ENCODE peak calls at places on chromosomes 5 and 9, in seven cellular contexts. One of them, this sample, is unnamed. For H3K9me2, the result is how much of the 10 kb centered on the place peaks cover.

GRCh38 chr5:54469655-54470054 is 14.2 kb downstream of the HSPB3 start:
- DNase-seq in HCT116: no peak
- DNase-seq in MM.1S: peak
- DNase-seq in PC-3: no peak
- DNase-seq in hepatocyte: no peak
- DNase-seq in PC-9: no peak
- DNase-seq in GM23248: peak
- DNase-seq in this sample: no peak

GRCh38 chr9:127714916-127715442 is 484 bp downstream of the PTRH1 start:
- DNase-seq in HCT116: no peak
- DNase-seq in MM.1S: peak
- DNase-seq in PC-3: no peak
- DNase-seq in hepatocyte: peak
- DNase-seq in PC-9: no peak
- DNase-seq in GM23248: peak
- DNase-seq in this sample: peak

GRCh38 chr5:84433461-84433860 is 48.8 kb upstream of the EDIL3 start:
- DNase-seq in HCT116: no peak
- DNase-seq in MM.1S: no peak
- DNase-seq in PC-3: no peak
- DNase-seq in hepatocyte: no peak
- DNase-seq in PC-9: no peak
- DNase-seq in GM23248: peak
- DNase-seq in this sample: no peak

GRCh38 chr9:77177894-77178794 is 810 bp downstream of the VPS13A start:
- DNase-seq in HCT116: no peak
- DNase-seq in MM.1S: peak
- DNase-seq in PC-3: peak
- DNase-seq in hepatocyte: peak
- DNase-seq in PC-9: peak
- DNase-seq in GM23248: peak
- DNase-seq in this sample: peak

GRCh38 chr5:127311349-127311748 is 20.8 kb downstream of the MEGF10 start:
- DNase-seq in HCT116: no peak
- DNase-seq in MM.1S: no peak
- DNase-seq in PC-3: no peak
- DNase-seq in hepatocyte: no peak
- DNase-seq in PC-9: no peak
- DNase-seq in GM23248: no peak
- DNase-seq in this sample: no peak

GRCh38 chr5:180127682-180128670 is 56.4 kb upstream of the RNF130 start:
- DNase-seq in HCT116: no peak
- DNase-seq in MM.1S: no peak
- DNase-seq in PC-3: no peak
- DNase-seq in hepatocyte: peak
- DNase-seq in PC-9: peak
- DNase-seq in GM23248: no peak
- DNase-seq in this sample: no peak

GRCh38 chr5:83494102-83494620 is 22.6 kb downstream of the VCAN start:
- DNase-seq in HCT116: no peak
- DNase-seq in MM.1S: no peak
- DNase-seq in PC-3: peak
- DNase-seq in hepatocyte: no peak
- DNase-seq in PC-9: no peak
- DNase-seq in GM23248: no peak
- DNase-seq in this sample: no peak

GRCh38 chr5:116814656-116815055 is 240.0 kb upstream of the SEMA6A start:
- DNase-seq in HCT116: no peak
- DNase-seq in MM.1S: no peak
- DNase-seq in PC-3: no peak
- DNase-seq in hepatocyte: no peak
- DNase-seq in PC-9: no peak
- DNase-seq in GM23248: no peak
- DNase-seq in this sample: peak

GRCh38 chr9:87276327-87276841 is 221.3 kb upstream of the DAPK1 start:
- DNase-seq in HCT116: no peak
- DNase-seq in MM.1S: no peak
- DNase-seq in PC-3: no peak
- DNase-seq in hepatocyte: no peak
- DNase-seq in PC-9: no peak
- DNase-seq in GM23248: peak
- DNase-seq in this sample: no peak

GRCh38 chr9:127751269-127752054 is 16.4 kb upstream of the TOR2A start:
- DNase-seq in HCT116: no peak
- DNase-seq in MM.1S: no peak
- DNase-seq in PC-3: peak
- DNase-seq in hepatocyte: peak
- DNase-seq in PC-9: no peak
- DNase-seq in GM23248: peak
- DNase-seq in this sample: peak

GRCh38 chr5:104045987-104046386 is 483.4 kb upstream of the NUDT12 start:
- DNase-seq in HCT116: no peak
- DNase-seq in MM.1S: no peak
- DNase-seq in PC-3: no peak
- DNase-seq in hepatocyte: no peak
- DNase-seq in PC-9: no peak
- DNase-seq in GM23248: no peak
- DNase-seq in this sample: no peak

GRCh38 chr9:124371183-124371582 is 44.1 kb downstream of the PSMB7 start:
- DNase-seq in HCT116: no peak
- DNase-seq in MM.1S: no peak
- DNase-seq in PC-3: no peak
- DNase-seq in hepatocyte: no peak
- DNase-seq in PC-9: peak
- DNase-seq in GM23248: peak
- DNase-seq in this sample: no peak

GRCh38 chr9:28073278-28073677 is 500.0 kb upstream of the C9orf72 start:
- DNase-seq in HCT116: peak
- DNase-seq in MM.1S: peak
- DNase-seq in PC-3: peak
- DNase-seq in hepatocyte: peak
- DNase-seq in PC-9: no peak
- DNase-seq in GM23248: peak
- DNase-seq in this sample: peak

GRCh38 chr5:102815560-102816324 is 60.6 kb downstream of the PAM start:
- DNase-seq in HCT116: no peak
- DNase-seq in MM.1S: no peak
- DNase-seq in PC-3: no peak
- DNase-seq in hepatocyte: no peak
- DNase-seq in PC-9: no peak
- DNase-seq in GM23248: peak
- DNase-seq in this sample: no peak

GRCh38 chr5:33843579-33843978 is 48.2 kb downstream of the ADAMTS12 start:
- DNase-seq in HCT116: no peak
- DNase-seq in MM.1S: no peak
- DNase-seq in PC-3: peak
- DNase-seq in hepatocyte: no peak
- DNase-seq in PC-9: peak
- DNase-seq in GM23248: peak
- DNase-seq in this sample: no peak

GRCh38 chr9:3954228-3954949 is 345.5 kb downstream of the GLIS3 start:
- DNase-seq in HCT116: no peak
- DNase-seq in MM.1S: no peak
- DNase-seq in PC-3: no peak
- DNase-seq in hepatocyte: no peak
- DNase-seq in PC-9: no peak
- DNase-seq in GM23248: no peak
- DNase-seq in this sample: peak

GRCh38 chr9:10571699-10572098 is 41.1 kb downstream of the PTPRD start:
- DNase-seq in HCT116: no peak
- DNase-seq in MM.1S: no peak
- DNase-seq in PC-3: no peak
- DNase-seq in hepatocyte: no peak
- DNase-seq in PC-9: no peak
- DNase-seq in GM23248: no peak
- DNase-seq in this sample: peak

GRCh38 chr9:82673904-82674303 is 389.0 kb downstream of the RASEF start:
- DNase-seq in HCT116: no peak
- DNase-seq in MM.1S: no peak
- DNase-seq in PC-3: no peak
- DNase-seq in hepatocyte: no peak
- DNase-seq in PC-9: no peak
- DNase-seq in GM23248: peak
- DNase-seq in this sample: no peak

GRCh38 chr9:135149876-135150275 is 62.4 kb downstream of the OLFM1 start:
- DNase-seq in HCT116: no peak
- DNase-seq in MM.1S: no peak
- DNase-seq in PC-3: no peak
- DNase-seq in hepatocyte: no peak
- DNase-seq in PC-9: no peak
- DNase-seq in GM23248: no peak
- DNase-seq in this sample: no peak

GRCh38 chr9:68502279-68502678 is 38.4 kb downstream of the TMEM252 start:
- DNase-seq in HCT116: no peak
- DNase-seq in MM.1S: no peak
- DNase-seq in PC-3: no peak
- DNase-seq in hepatocyte: no peak
- DNase-seq in PC-9: no peak
- DNase-seq in GM23248: no peak
- DNase-seq in this sample: no peak
- H3K9me2 ChIP-seq in HCT116: under half
- H3K9me2 ChIP-seq in MM.1S: under half
- H3K9me2 ChIP-seq in PC-3: under half
- H3K9me2 ChIP-seq in hepatocyte: under half
- H3K9me2 ChIP-seq in PC-9: under half
- H3K9me2 ChIP-seq in GM23248: under half
- H3K9me2 ChIP-seq in this sample: under half

DNA sequence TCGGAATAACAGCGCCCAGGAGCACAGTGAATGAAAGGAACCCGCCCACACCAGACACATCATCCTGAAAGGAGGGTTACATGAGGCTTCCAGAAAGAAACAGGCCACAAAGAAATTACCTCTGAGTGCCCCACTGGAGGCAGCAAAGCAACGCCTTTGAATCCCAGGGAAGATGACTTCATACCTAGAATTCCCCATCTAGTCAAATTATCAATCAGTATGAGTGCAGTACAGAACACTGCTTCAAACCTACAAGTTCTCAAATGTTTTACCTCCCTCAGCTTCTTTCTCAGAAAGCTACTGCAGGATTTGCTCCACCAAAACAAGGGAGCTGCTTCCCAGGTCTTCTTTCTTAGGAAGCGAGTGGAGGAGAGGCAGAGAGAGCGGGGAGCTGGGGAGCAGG is 87.2 kb downstream of the SEMA4D start:
- DNase-seq in HCT116: no peak
- DNase-seq in MM.1S: no peak
- DNase-seq in PC-3: peak
- DNase-seq in hepatocyte: no peak
- DNase-seq in PC-9: no peak
- DNase-seq in GM23248: peak
- DNase-seq in this sample: peak
- H3K27ac ChIP-seq in HCT116: no peak
- H3K27ac ChIP-seq in MM.1S: no peak
- H3K27ac ChIP-seq in PC-3: no peak
- H3K27ac ChIP-seq in hepatocyte: no peak
- H3K27ac ChIP-seq in PC-9: no peak
- H3K27ac ChIP-seq in GM23248: no peak
- H3K27ac ChIP-seq in this sample: peak

GRCh38 chr9:8338742-8339425 is 539.3 kb upstream of the DMAC1 start:
- DNase-seq in HCT116: no peak
- DNase-seq in MM.1S: no peak
- DNase-seq in PC-3: no peak
- DNase-seq in hepatocyte: no peak
- DNase-seq in PC-9: no peak
- DNase-seq in GM23248: no peak
- DNase-seq in this sample: no peak

GRCh38 chr9:8338249-8338721 is 538.7 kb upstream of the DMAC1 start:
- DNase-seq in HCT116: no peak
- DNase-seq in MM.1S: no peak
- DNase-seq in PC-3: no peak
- DNase-seq in hepatocyte: peak
- DNase-seq in PC-9: no peak
- DNase-seq in GM23248: no peak
- DNase-seq in this sample: no peak

GRCh38 chr9:8332296-8332695 is 532.7 kb upstream of the DMAC1 start:
- DNase-seq in HCT116: no peak
- DNase-seq in MM.1S: no peak
- DNase-seq in PC-3: no peak
- DNase-seq in hepatocyte: no peak
- DNase-seq in PC-9: no peak
- DNase-seq in GM23248: no peak
- DNase-seq in this sample: no peak

GRCh38 chr9:8332871-8333270 is 533.3 kb upstream of the DMAC1 start:
- DNase-seq in HCT116: no peak
- DNase-seq in MM.1S: no peak
- DNase-seq in PC-3: no peak
- DNase-seq in hepatocyte: no peak
- DNase-seq in PC-9: no peak
- DNase-seq in GM23248: no peak
- DNase-seq in this sample: no peak

DNA sequence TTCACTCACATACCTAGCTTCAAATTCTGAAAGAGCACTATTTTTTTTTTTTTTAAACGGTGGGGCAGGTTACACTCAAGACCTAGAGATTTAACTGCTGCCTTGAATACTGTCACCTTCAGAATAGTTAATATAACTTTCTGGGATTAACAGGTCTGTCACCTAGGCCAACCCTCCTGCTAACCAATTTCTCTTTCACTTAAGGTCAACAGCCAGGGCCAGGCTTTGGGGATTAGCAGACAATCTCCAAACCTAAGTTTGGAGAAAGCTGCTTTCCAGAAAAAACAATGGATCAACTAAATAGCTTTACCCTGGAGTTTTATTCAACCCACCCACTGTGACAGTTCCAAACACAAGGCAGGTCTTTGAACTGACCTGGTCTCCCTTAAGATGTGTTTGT is 538.3 kb upstream of the DMAC1 start:
- DNase-seq in HCT116: no peak
- DNase-seq in MM.1S: no peak
- DNase-seq in PC-3: no peak
- DNase-seq in hepatocyte: no peak
- DNase-seq in PC-9: no peak
- DNase-seq in GM23248: no peak
- DNase-seq in this sample: no peak
- TF ChIP-seq EZH2 in HCT116: no peak
- TF ChIP-seq EZH2 in MM.1S: no peak
- TF ChIP-seq EZH2 in PC-3: no peak
- TF ChIP-seq EZH2 in hepatocyte: no peak
- TF ChIP-seq EZH2 in PC-9: no peak
- TF ChIP-seq EZH2 in GM23248: no peak
- TF ChIP-seq EZH2 in this sample: no peak

GRCh38 chr5:58066076-58066475 is 393.8 kb downstream of the PLK2 start:
- DNase-seq in HCT116: no peak
- DNase-seq in MM.1S: no peak
- DNase-seq in PC-3: no peak
- DNase-seq in hepatocyte: no peak
- DNase-seq in PC-9: no peak
- DNase-seq in GM23248: no peak
- DNase-seq in this sample: no peak

GRCh38 chr5:58066557-58066956 is 393.3 kb downstream of the PLK2 start:
- DNase-seq in HCT116: no peak
- DNase-seq in MM.1S: peak
- DNase-seq in PC-3: no peak
- DNase-seq in hepatocyte: no peak
- DNase-seq in PC-9: no peak
- DNase-seq in GM23248: no peak
- DNase-seq in this sample: no peak

GRCh38 chr5:58069846-58070245 is 390.0 kb downstream of the PLK2 start:
- DNase-seq in HCT116: no peak
- DNase-seq in MM.1S: no peak
- DNase-seq in PC-3: peak
- DNase-seq in hepatocyte: peak
- DNase-seq in PC-9: peak
- DNase-seq in GM23248: no peak
- DNase-seq in this sample: no peak

GRCh38 chr5:58071566-58071965 is 388.3 kb downstream of the PLK2 start:
- DNase-seq in HCT116: no peak
- DNase-seq in MM.1S: peak
- DNase-seq in PC-3: no peak
- DNase-seq in hepatocyte: no peak
- DNase-seq in PC-9: no peak
- DNase-seq in GM23248: no peak
- DNase-seq in this sample: no peak

GRCh38 chr5:58069016-58069705 is 390.7 kb downstream of the PLK2 start:
- DNase-seq in HCT116: no peak
- DNase-seq in MM.1S: no peak
- DNase-seq in PC-3: no peak
- DNase-seq in hepatocyte: no peak
- DNase-seq in PC-9: no peak
- DNase-seq in GM23248: no peak
- DNase-seq in this sample: no peak
- H3K9me2 ChIP-seq in HCT116: under half
- H3K9me2 ChIP-seq in MM.1S: under half
- H3K9me2 ChIP-seq in PC-3: under half
- H3K9me2 ChIP-seq in hepatocyte: under half
- H3K9me2 ChIP-seq in PC-9: under half
- H3K9me2 ChIP-seq in GM23248: under half
- H3K9me2 ChIP-seq in this sample: under half